ENCODE peak calls at places on chromosomes 12 and 14, in five cellular contexts. R is lower leg skin, C is aorta, G is mucosa of descending colon, N is pancreas. V is an unnamed sample.
A peak's percentile ranks its signal among the peaks of the same experiment; 100 is the strongest.

GRCh38 chr14:25042362-25043299 is 7.3 kb downstream of the STXBP6 start:
- DNase-seq in G (no peak), C (no peak), R (no peak), N (no peak), V (peak; percentile 73)

GRCh38 chr12:13193403-13194100 is 3.0 kb upstream of the EMP1 start:
- DNase-seq in G (no peak), R (peak; percentile 78), C (no peak), N (no peak), V (no peak)

GRCh38 chr12:56087220-56087619 is 7.3 kb downstream of the ERBB3 start:
- DNase-seq in N (peak; percentile 96), R (no peak), G (peak; percentile 90), C (no peak), V (peak; percentile 11)

GRCh38 chr14:73879027-73879426 is 7.6 kb upstream of the ZNF410 start:
- DNase-seq in G (no peak), N (no peak), R (no peak), C (no peak), V (no peak)

GRCh38 chr14:79011091-79011919 is 841.1 kb downstream of the NRXN3 start:
- DNase-seq in R (no peak), C (no peak), G (no peak), N (no peak), V (peak; percentile 59)

GRCh38 chr12:119169150-119169549 is 9.6 kb upstream of the HSPB8 start:
- DNase-seq in R (no peak), N (no peak), G (no peak), C (no peak), V (no peak)

GRCh38 chr14:32720927-32721326 is 217.8 kb upstream of the NPAS3 start:
- DNase-seq in C (no peak), R (no peak), N (no peak), G (no peak), V (no peak)

GRCh38 chr12:2168808-2169207 is 116.0 kb downstream of the CACNA1C start:
- DNase-seq in G (peak; percentile 84), C (no peak), R (no peak), N (no peak), V (no peak)

GRCh38 chr12:123860369-123860768 is 98.3 kb downstream of the DNAH10 start:
- DNase-seq in R (no peak), N (no peak), G (no peak), C (no peak), V (no peak)

GRCh38 chr14:99983251-99984012 is 81.8 kb upstream of the EVL start:
- DNase-seq in N (no peak), R (no peak), C (no peak), G (no peak), V (no peak)

GRCh38 chr12:92603741-92604432 is 98.9 kb upstream of the PLEKHG7 start:
- DNase-seq in G (no peak), C (no peak), R (no peak), N (no peak), V (peak; percentile 28)

GRCh38 chr14:96598332-96598928 is 96.2 kb downstream of the PAPOLA start:
- DNase-seq in G (no peak), C (no peak), R (no peak), N (no peak), V (no peak)

GRCh38 chr12:123363743-123364531 is 710 bp downstream of the SBNO1 start:
- DNase-seq in R (peak; percentile 89), G (peak; percentile 71), C (peak; percentile 80), N (peak; percentile 59), V (no peak)

GRCh38 chr14:68976160-68977067 is 2.7 kb downstream of the ACTN1 start:
- DNase-seq in C (peak; percentile 86), R (peak; percentile 93), N (no peak), G (peak; percentile 71), V (peak; percentile 40)

GRCh38 chr12:101018540-101018939 is 191.5 kb downstream of the SLC5A8 start:
- DNase-seq in R (no peak), G (no peak), C (no peak), N (no peak), V (peak; percentile 81)

GRCh38 chr14:91170504-91171121 is 56.7 kb downstream of the DGLUCY start:
- DNase-seq in C (no peak), G (no peak), R (no peak), N (no peak), V (peak; percentile 71)

GRCh38 chr12:83945871-83946270 is 966.7 kb downstream of the SLC6A15 start:
- DNase-seq in G (no peak), N (no peak), C (no peak), R (no peak), V (peak; percentile 36)

GRCh38 chr12:123937707-123938600 is 34.7 kb downstream of the CCDC92 start:
- DNase-seq in R (no peak), G (no peak), N (no peak), C (no peak), V (no peak)

GRCh38 chr14:73014105-73014504 is 12.8 kb downstream of the ZFYVE1 start:
- DNase-seq in C (no peak), G (no peak), R (no peak), N (no peak), V (no peak)

GRCh38 chr12:87820524-87821194 is 208.5 kb downstream of the C12orf50 start:
- DNase-seq in G (no peak), C (no peak), N (no peak), R (no peak), V (peak; percentile 72)

GRCh38 chr12:5898874-5899273 is 46.2 kb downstream of the ANO2 start:
- DNase-seq in G (no peak), R (no peak), N (no peak), C (no peak), V (no peak)

GRCh38 chr12:127509066-127509778 is 757.7 kb upstream of the TMEM132C start:
- DNase-seq in N (no peak), R (no peak), G (no peak), C (no peak), V (peak; percentile 52)

GRCh38 chr12:41211466-41211865 is 23.3 kb downstream of the PDZRN4 start:
- DNase-seq in C (no peak), N (no peak), R (no peak), G (no peak), V (no peak)

GRCh38 chr14:81178063-81178462 is 42.7 kb downstream of the GTF2A1 start:
- DNase-seq in G (no peak), R (no peak), N (no peak), C (no peak), V (no peak)
- H3K4me3 ChIP-seq in G (no peak overlapping the region), R (no peak overlapping the region), N (no peak overlapping the region), C (no peak overlapping the region), V (no peak overlapping the region)

DNA sequence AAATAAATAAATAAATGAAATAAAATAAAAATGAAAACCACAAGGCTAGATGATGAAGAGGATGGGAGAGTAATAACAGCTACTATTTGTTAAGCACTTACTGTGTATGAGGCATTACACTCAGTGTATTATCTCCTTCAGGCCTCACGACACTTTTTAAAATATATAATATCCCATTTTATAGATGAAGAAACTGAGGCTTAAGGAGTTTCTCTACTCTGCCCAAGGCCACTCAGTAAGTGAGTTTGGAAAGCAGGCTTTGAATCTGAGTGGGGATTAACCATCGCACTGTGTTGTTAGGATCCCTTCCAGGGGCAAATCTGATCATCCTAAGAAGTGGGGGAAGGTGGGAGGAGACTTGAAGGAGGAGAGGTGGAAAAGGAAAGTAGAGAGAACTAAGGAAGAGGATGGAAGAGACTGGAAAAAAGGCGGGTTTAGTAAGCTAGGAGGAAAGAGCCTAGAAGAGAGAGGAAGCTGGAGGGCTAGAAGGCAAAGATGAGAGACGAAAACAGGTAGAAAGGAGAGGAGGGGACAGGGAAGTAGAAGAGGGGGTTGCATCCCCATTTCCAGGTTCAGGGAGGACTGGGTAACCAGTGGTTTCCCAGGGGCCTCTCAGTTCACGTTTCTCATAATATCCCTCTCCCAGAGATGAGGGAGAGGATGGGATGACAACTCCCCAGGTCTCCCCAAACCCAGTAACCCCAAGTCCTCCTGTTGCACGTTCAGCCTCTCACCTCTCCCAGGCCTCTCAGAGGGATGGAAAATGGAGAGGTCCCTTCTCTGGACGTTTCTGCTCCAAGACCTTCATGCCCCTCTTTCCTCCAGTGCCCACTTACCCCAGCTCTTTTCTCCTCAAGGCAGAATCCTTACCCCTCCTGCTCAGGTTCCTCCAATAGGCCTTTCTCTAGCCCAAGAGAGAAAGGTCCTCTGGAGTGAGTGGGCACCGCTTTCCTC is 1.7 kb downstream of the STAT6 start:
- DNase-seq in N (no peak), G (no peak), C (no peak), R (no peak), V (no peak)
- H3K4me3 ChIP-seq in N (peak overlapping the region; percentile 70), G (peak overlapping the region; percentile 48), C (peak overlapping the region; percentile 61), R (peak overlapping the region; percentile 64), V (peak overlapping the region; percentile 93)

GRCh38 chr12:52038447-52038846 is 12.8 kb upstream of the NR4A1 start:
- DNase-seq in N (no peak), G (no peak), R (no peak), C (peak; percentile 71), V (peak; percentile 69)
- H3K4me3 ChIP-seq in N (no peak overlapping the region), G (no peak overlapping the region), R (no peak overlapping the region), C (no peak overlapping the region), V (peak overlapping the region; percentile 41)

DNA sequence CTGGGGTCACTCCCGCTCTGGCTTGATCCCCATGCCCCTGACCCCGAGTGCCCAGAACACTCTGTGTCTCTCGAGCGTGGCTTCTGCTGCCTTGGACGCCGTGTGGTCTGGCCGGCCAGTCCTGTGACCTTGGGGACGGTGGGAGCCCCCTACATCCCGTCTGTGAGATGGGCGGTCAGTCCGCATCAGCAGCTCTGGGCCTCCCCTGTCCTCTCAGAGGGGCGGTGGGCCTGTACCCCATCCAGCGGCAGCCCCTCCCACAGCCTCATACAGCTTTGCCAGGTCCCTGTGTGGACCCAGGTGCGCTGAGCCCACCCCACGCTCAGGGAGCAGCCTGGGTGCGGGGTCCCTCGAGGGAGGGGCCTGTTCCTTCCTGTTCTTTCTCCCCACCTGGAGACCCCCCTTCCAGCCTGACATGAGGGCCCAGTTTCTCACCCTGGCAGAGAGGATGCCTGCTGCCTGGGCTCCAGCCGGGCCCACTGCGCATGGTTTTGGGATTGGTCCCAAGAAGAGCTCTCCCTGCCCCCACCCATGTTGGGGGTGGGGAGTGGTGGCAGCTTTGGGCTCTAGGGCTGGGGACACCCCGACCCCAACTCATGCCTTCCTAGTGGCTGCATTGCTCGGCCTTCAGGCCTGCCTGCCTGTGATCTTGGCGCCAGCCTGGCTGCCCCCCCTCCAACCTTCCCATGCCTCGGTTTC is 1.5 kb downstream of the MTA1 start:
- DNase-seq in N (peak; percentile 32), R (peak; percentile 84), C (no peak), G (no peak), V (no peak)
- H3K4me3 ChIP-seq in N (peak overlapping the region; percentile 78), R (no peak overlapping the region), C (peak overlapping the region; percentile 77), G (no peak overlapping the region), V (peak overlapping the region; percentile 80)

GRCh38 chr12:6963016-6963731 is 7.3 kb downstream of the PHB2 start:
- DNase-seq in G (peak; percentile 96), C (peak; percentile 75), N (peak; percentile 96), R (peak; percentile 93), V (no peak)

GRCh38 chr12:6961695-6962284 is 8.7 kb downstream of the PHB2 start:
- DNase-seq in R (peak; percentile 92), G (peak; percentile 91), N (peak; percentile 74), C (peak; percentile 87), V (peak; percentile 75)

GRCh38 chr12:6961278-6961694 is 9.2 kb downstream of the PHB2 start:
- DNase-seq in R (peak; percentile 95), G (peak; percentile 93), N (peak; percentile 79), C (peak; percentile 87), V (no peak)

GRCh38 chr12:6963741-6964446 is 6.6 kb downstream of the PHB2 start:
- DNase-seq in N (peak; percentile 80), G (peak; percentile 77), C (peak; percentile 76), R (no peak), V (no peak)

GRCh38 chr12:6962285-6963015 is 8.0 kb downstream of the PHB2 start:
- DNase-seq in C (peak; percentile 69), G (peak; percentile 91), R (no peak), N (peak; percentile 84), V (no peak)
- H3K4me3 ChIP-seq in C (no peak overlapping the region), G (peak overlapping the region; percentile 57), R (no peak overlapping the region), N (peak overlapping the region; percentile 64), V (no peak overlapping the region)

V was measured in fibroblast of the aortic adventitia.